ENCODE peak calls at places on chromosome 11, in four cellular contexts. B is Karpas-422, H is Peyer's patch, G is HFFc6. P is an unnamed sample.

GRCh38 chr11:44964526-44965209 is 14.0 kb upstream of the TP53I11 start:
- DNase-seq in H (no peak), G (no peak), B (no peak), P (no peak)

GRCh38 chr11:127521413-127521812 is 520.8 kb upstream of the KIRREL3 start:
- DNase-seq in B (no peak), G (peak; percentile 64), H (no peak), P (no peak)

GRCh38 chr11:82733444-82734119 is at the start of gene FAM181B:
- DNase-seq in B (no peak), G (no peak), H (peak; percentile 48), P (peak; percentile 38)

GRCh38 chr11:112503410-112503809 is 242.8 kb upstream of the PLET1 start:
- DNase-seq in B (no peak), H (no peak), G (no peak), P (no peak)

GRCh38 chr11:108221981-108222685 is at the start of gene NPAT:
- DNase-seq in H (no peak), G (no peak), B (peak; percentile 86), P (no peak)

GRCh38 chr11:15034687-15035267 is 38.6 kb upstream of the CALCB start:
- DNase-seq in G (no peak), B (no peak), H (no peak), P (no peak)

GRCh38 chr11:82967381-82967780 is 65.8 kb downstream of the DDIAS start:
- DNase-seq in H (no peak), G (no peak), B (no peak), P (no peak)

GRCh38 chr11:134592391-134592990 is 180.4 kb upstream of the B3GAT1 start:
- DNase-seq in H (peak; percentile 76), B (peak; percentile 80), G (no peak), P (peak; percentile 55)

GRCh38 chr11:60921777-60922335 is 2.4 kb upstream of the TMEM132A start:
- DNase-seq in G (no peak), H (no peak), B (no peak), P (no peak)